ENCODE peak calls at places on chromosomes 13 and 19, in ten cellular contexts. P, X, E, C, O, T, M, A, Q and R are unnamed samples.
A peak's percentile ranks its signal among the peaks of the same experiment; 100 is the strongest.

GRCh38 chr19:58518261-58519086 is 1.1 kb downstream of the ZBTB45 start:
- DNase-seq in P (no peak), X (no peak), E (no peak), C (no peak), O (no peak), T (peak; percentile 44), M (no peak), A (no peak), Q (no peak), R (no peak)

GRCh38 chr13:83498486-83499190 is 383.6 kb downstream of the SLITRK1 start:
- DNase-seq in P (no peak), X (no peak), E (no peak), C (no peak), O (no peak), T (no peak), M (no peak), A (no peak), Q (no peak), R (no peak)

GRCh38 chr19:18756896-18757295 is 34.2 kb downstream of the COMP start:
- DNase-seq in P (no peak), X (peak; percentile 54), E (peak; percentile 46), C (no peak), O (no peak), T (no peak), M (no peak), A (no peak), Q (no peak), R (peak; percentile 72)

GRCh38 chr19:3367572-3368440 is 1.4 kb downstream of the NFIC start:
- DNase-seq in P (no peak), X (no peak), E (no peak), C (no peak), O (no peak), T (no peak), M (no peak), A (no peak), Q (no peak), R (no peak)

GRCh38 chr19:32017341-32017948 is 328.0 kb upstream of the ZNF507 start:
- DNase-seq in P (no peak), X (no peak), E (no peak), C (no peak), O (no peak), T (no peak), M (no peak), A (no peak), Q (peak; percentile 47), R (no peak)

GRCh38 chr13:113629814-113630213 is 28.2 kb downstream of the ATP4B start:
- DNase-seq in P (no peak), X (no peak), E (no peak), C (no peak), O (peak; percentile 35), T (no peak), M (peak; percentile 48), A (no peak), Q (no peak), R (no peak)

GRCh38 chr19:37988758-37989635 is 82.0 kb downstream of the SIPA1L3 start:
- DNase-seq in P (no peak), X (no peak), E (no peak), C (no peak), O (no peak), T (no peak), M (no peak), A (no peak), Q (no peak), R (no peak)

GRCh38 chr13:46795321-46795720 is 1.6 kb downstream of the ESD start:
- DNase-seq in P (no peak), X (no peak), E (no peak), C (no peak), O (no peak), T (no peak), M (no peak), A (peak; percentile 8), Q (no peak), R (no peak)

GRCh38 chr13:21884299-21884878 is 213.5 kb downstream of the FGF9 start:
- DNase-seq in P (no peak), X (no peak), E (no peak), C (no peak), O (no peak), T (no peak), M (no peak), A (no peak), Q (peak; percentile 78), R (no peak)

GRCh38 chr19:14385492-14385891 is 4.2 kb downstream of the ADGRE5 start:
- DNase-seq in P (no peak), X (no peak), E (no peak), C (no peak), O (no peak), T (no peak), M (peak; percentile 61), A (peak; percentile 12), Q (no peak), R (no peak)

GRCh38 chr19:42284641-42285341 is 15.7 kb downstream of the CIC start:
- DNase-seq in P (no peak), X (no peak), E (no peak), C (peak; percentile 20), O (peak; percentile 79), T (no peak), M (peak; percentile 79), A (no peak), Q (no peak), R (no peak)

GRCh38 chr19:42282036-42282762 is 13.1 kb downstream of the CIC start:
- DNase-seq in P (no peak), X (no peak), E (no peak), C (no peak), O (peak; percentile 72), T (no peak), M (peak; percentile 76), A (no peak), Q (no peak), R (no peak)

GRCh38 chr19:42284066-42284501 is 15.0 kb downstream of the CIC start:
- DNase-seq in P (no peak), X (peak; percentile 65), E (peak; percentile 87), C (peak; percentile 51), O (peak; percentile 84), T (peak; percentile 89), M (peak; percentile 94), A (peak; percentile 86), Q (no peak), R (peak; percentile 77)

GRCh38 chr19:42282810-42283247 is 13.8 kb downstream of the CIC start:
- DNase-seq in P (no peak), X (no peak), E (no peak), C (no peak), O (no peak), T (no peak), M (peak; percentile 68), A (no peak), Q (no peak), R (no peak)

GRCh38 chr19:42283248-42284065 is 14.4 kb downstream of the CIC start:
- DNase-seq in P (peak; percentile 69), X (peak; percentile 97), E (peak; percentile 98), C (peak; percentile 95), O (peak; percentile 98), T (peak; percentile 97), M (peak; percentile 99), A (peak; percentile 86), Q (peak; percentile 99), R (peak; percentile 96)
- TF ChIP-seq POLR2A in P (no peak), X (peak; percentile 57), E (no peak), C (no peak), O (no peak), T (peak; percentile 61), M (peak; percentile 69), A (peak; percentile 64), Q (peak; percentile 79), R (peak; percentile 98)

GRCh38 chr19:10194500-10195198 is at the start of gene DNMT1:
- DNase-seq in P (peak; percentile 94), X (peak; percentile 91), E (peak; percentile 94), C (peak; percentile 96), O (peak; percentile 97), T (peak; percentile 96), M (peak; percentile 98), A (peak; percentile 100), Q (peak; percentile 98), R (peak; percentile 91)

GRCh38 chr19:10195199-10195519 is 406 bp upstream of the DNMT1 start:
- DNase-seq in P (no peak), X (no peak), E (no peak), C (no peak), O (no peak), T (no peak), M (no peak), A (no peak), Q (no peak), R (no peak)

GRCh38 chr19:10192922-10193321 is 1.8 kb downstream of the DNMT1 start:
- DNase-seq in P (no peak), X (no peak), E (no peak), C (no peak), O (no peak), T (no peak), M (no peak), A (no peak), Q (no peak), R (no peak)

GRCh38 chr19:10191347-10191746 is 3.4 kb downstream of the DNMT1 start:
- DNase-seq in P (no peak), X (peak; percentile 35), E (peak; percentile 76), C (peak; percentile 97), O (no peak), T (no peak), M (no peak), A (no peak), Q (no peak), R (no peak)

GRCh38 chr19:10193666-10194499 is 870 bp downstream of the DNMT1 start:
- DNase-seq in P (no peak), X (no peak), E (no peak), C (peak; percentile 40), O (no peak), T (peak; percentile 10), M (no peak), A (peak; percentile 78), Q (no peak), R (no peak)
- H3K4me1 ChIP-seq in P (peaks cover 16% of the 10 kb centered on the region), X (no peaks in the 10 kb centered on the region), E (peaks cover 50% of the 10 kb centered on the region), C (peaks cover 16% of the 10 kb centered on the region), O (peaks cover 33% of the 10 kb centered on the region), T (peaks cover 20% of the 10 kb centered on the region), M (peaks cover 16% of the 10 kb centered on the region), A (peaks cover 25% of the 10 kb centered on the region), Q (peaks cover 31% of the 10 kb centered on the region), R (peaks cover 5% of the 10 kb centered on the region)

DNA sequence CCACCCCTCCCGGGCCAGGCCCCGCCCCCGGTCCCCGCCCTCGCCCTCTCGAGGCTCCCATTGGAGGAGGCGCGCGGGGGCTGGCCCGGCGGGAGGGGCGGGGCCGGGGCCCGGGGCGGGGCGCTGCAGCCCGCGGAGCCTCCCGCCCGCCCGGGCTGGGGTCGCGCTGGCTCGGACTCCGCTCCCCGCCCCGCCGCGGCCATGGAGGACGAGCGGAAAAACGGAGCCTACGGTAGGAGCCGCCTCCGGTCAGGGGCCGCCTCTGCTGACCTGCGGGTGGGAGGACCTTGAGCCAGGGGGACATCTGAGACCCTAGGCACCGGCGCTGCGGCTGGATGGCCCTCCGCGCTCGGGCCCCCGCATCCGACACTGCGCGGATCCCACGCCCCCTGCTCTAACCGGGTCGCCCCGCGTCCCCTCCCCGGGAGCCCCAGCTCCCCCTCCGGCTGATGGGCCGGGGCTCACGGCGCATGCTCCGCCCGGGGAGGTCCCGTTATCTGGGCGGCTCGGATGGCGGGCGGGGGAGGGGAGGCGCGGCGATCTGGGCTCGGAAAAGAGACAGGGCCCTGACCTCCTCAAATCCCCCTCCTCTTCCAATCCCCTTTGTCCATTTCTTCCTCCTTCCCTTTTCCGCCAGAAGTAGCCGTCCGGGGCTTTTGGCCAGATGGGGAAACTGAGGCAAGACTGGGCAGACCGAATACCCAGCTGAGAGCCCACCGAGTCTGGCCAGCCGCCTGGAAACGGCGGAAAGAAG is 15.4 kb upstream of the AP1M2 start:
- DNase-seq in P (peak; percentile 26), X (peak; percentile 76), E (peak; percentile 90), C (peak; percentile 83), O (peak; percentile 89), T (peak; percentile 90), M (peak; percentile 91), A (peak; percentile 99), Q (peak; percentile 97), R (peak; percentile 72)
- TF ChIP-seq POLR2AphosphoS5 in P (no peak), X (no peak), E (no peak), C (peak; percentile 30), O (no peak), T (peak; percentile 48), M (peak; percentile 72), A (no peak), Q (peak; percentile 26), R (no peak)

GRCh38 chr19:47227347-47228167 is 3.4 kb downstream of the BBC3 start:
- DNase-seq in P (peak; percentile 87), X (peak; percentile 90), E (peak; percentile 84), C (peak; percentile 89), O (peak; percentile 97), T (peak; percentile 89), M (peak; percentile 98), A (peak; percentile 62), Q (peak; percentile 98), R (peak; percentile 80)
- TF ChIP-seq POLR2A in P (peak; percentile 14), X (peak; percentile 50), E (no peak), C (peak; percentile 4), O (no peak), T (peak; percentile 62), M (peak; percentile 50), A (peak; percentile 3), Q (no peak), R (peak; percentile 69)